ENCODE peak calls at places on chromosomes 3 and 15, in six cellular contexts. Q, W, E, S, R and N are unnamed samples.

GRCh38 chr15:86165263-86166204 is 85.9 kb downstream of the AGBL1 start:
- DNase-seq in Q (no peak), W (no peak), E (no peak), S (no peak), R (no peak), N (no peak)

GRCh38 chr3:64209866-64210609 is 15.2 kb downstream of the PRICKLE2 start:
- DNase-seq in Q (no peak), W (no peak), E (peak), S (no peak), R (no peak), N (no peak)

GRCh38 chr3:157152930-157153329 is 7.0 kb downstream of the CCNL1 start:
- DNase-seq in Q (no peak), W (no peak), E (no peak), S (no peak), R (no peak), N (no peak)

GRCh38 chr15:80694624-80695098 is 449 bp upstream of the ABHD17C start:
- DNase-seq in Q (peak), W (peak), E (no peak), S (no peak), R (no peak), N (no peak)

GRCh38 chr15:78090422-78090821 is 1.9 kb upstream of the SH2D7 start:
- DNase-seq in Q (peak), W (no peak), E (no peak), S (no peak), R (no peak), N (no peak)

GRCh38 chr3:155745795-155746550 is 1.1 kb upstream of the PLCH1 start:
- DNase-seq in Q (peak), W (no peak), E (peak), S (no peak), R (no peak), N (no peak)

GRCh38 chr3:98994128-98994762 is 92.8 kb upstream of the DCBLD2 start:
- DNase-seq in Q (peak), W (no peak), E (no peak), S (no peak), R (no peak), N (no peak)

GRCh38 chr15:71806452-71806931 is 3.9 kb upstream of the NR2E3 start:
- DNase-seq in Q (peak), W (no peak), E (no peak), S (peak), R (no peak), N (no peak)

GRCh38 chr3:15903164-15903563 is 105.4 kb upstream of the ANKRD28 start:
- DNase-seq in Q (peak), W (no peak), E (peak), S (no peak), R (no peak), N (no peak)

GRCh38 chr3:1632128-1632527 is 466.5 kb upstream of the CNTN4 start:
- DNase-seq in Q (no peak), W (no peak), E (no peak), S (no peak), R (no peak), N (no peak)